ENCODE peak calls at places on chromosomes 1 and 21, in nine cellular contexts. U, O, V, H, L, G, D, F and W are unnamed samples.

GRCh38 chr21:46226920-46227599 is 1.5 kb downstream of the LSS start:
- DNase-seq in U (no peak), F (no peak), L (peak), O (peak), H (no peak), V (no peak), G (no peak), D (peak), W (no peak)

GRCh38 chr1:201500670-201501120 is 6.2 kb downstream of the CSRP1 start:
- DNase-seq in D (peak), F (peak), H (no peak), V (no peak), L (no peak), O (no peak), U (no peak), G (no peak), W (no peak)

GRCh38 chr1:19381261-19381660 is 69.1 kb downstream of the SLC66A1 start:
- DNase-seq in O (no peak), U (no peak), H (no peak), G (no peak), L (no peak), V (no peak), F (no peak), D (no peak), W (no peak)

GRCh38 chr1:14836426-14837140 is 238.1 kb downstream of the KAZN start:
- DNase-seq in V (no peak), G (no peak), H (no peak), F (no peak), L (no peak), U (no peak), O (no peak), D (no peak), W (no peak)

GRCh38 chr1:221602866-221603265 is 139.0 kb downstream of the DUSP10 start:
- DNase-seq in D (peak), H (peak), F (no peak), V (no peak), U (no peak), O (no peak), L (no peak), G (no peak), W (no peak)

GRCh38 chr1:147225193-147225730 is at the start of gene FMO5:
- DNase-seq in U (peak), H (peak), G (peak), L (no peak), F (peak), V (peak), O (peak), D (peak), W (peak)

GRCh38 chr1:5507340-5507739 is 484.9 kb downstream of the NPHP4 start:
- DNase-seq in L (no peak), D (no peak), G (no peak), U (no peak), H (no peak), V (no peak), F (no peak), O (no peak), W (no peak)

GRCh38 chr1:23159963-23160877 is 8.4 kb downstream of the LUZP1 start:
- DNase-seq in L (no peak), H (no peak), F (no peak), D (no peak), V (no peak), O (no peak), U (no peak), G (no peak), W (no peak)

GRCh38 chr1:206895837-206896242 is 1.4 kb upstream of the IL24 start:
- DNase-seq in G (no peak), H (peak), L (no peak), V (no peak), O (no peak), D (peak), U (no peak), F (no peak), W (no peak)

GRCh38 chr1:24727490-24728214 is 17.6 kb upstream of the CLIC4 start:
- DNase-seq in G (no peak), U (peak), D (peak), H (no peak), V (peak), F (no peak), O (peak), L (no peak), W (no peak)

GRCh38 chr1:114505148-114505561 is 5.8 kb downstream of the TRIM33 start:
- DNase-seq in L (no peak), U (no peak), H (no peak), F (no peak), G (no peak), O (no peak), D (no peak), V (no peak), W (no peak)

GRCh38 chr1:241130881-241131280 is 226.1 kb downstream of the RGS7 start:
- DNase-seq in L (no peak), U (no peak), G (no peak), D (no peak), H (no peak), V (no peak), F (no peak), O (no peak), W (no peak)

GRCh38 chr1:85328713-85329376 is 52.4 kb upstream of the BCL10 start:
- DNase-seq in F (no peak), L (peak), D (peak), O (peak), U (no peak), G (peak), H (peak), V (no peak), W (peak)

GRCh38 chr1:224377676-224378006 is 21.0 kb downstream of the CNIH4 start:
- DNase-seq in G (no peak), O (no peak), V (no peak), H (no peak), D (peak), L (peak), F (no peak), U (no peak), W (no peak)

GRCh38 chr1:2059290-2059953 is 9.2 kb downstream of the PRKCZ start:
- DNase-seq in H (no peak), G (no peak), D (no peak), V (no peak), F (no peak), L (no peak), U (no peak), O (no peak), W (no peak)

GRCh38 chr1:165492845-165493244 is 47.9 kb upstream of the RXRG start:
- DNase-seq in L (no peak), G (no peak), V (no peak), D (no peak), F (no peak), U (no peak), O (no peak), H (no peak), W (no peak)

GRCh38 chr1:150474869-150475268 is 12.3 kb upstream of the TARS2 start:
- DNase-seq in F (no peak), G (no peak), V (no peak), H (no peak), L (no peak), D (no peak), O (no peak), U (no peak), W (no peak)

DNA sequence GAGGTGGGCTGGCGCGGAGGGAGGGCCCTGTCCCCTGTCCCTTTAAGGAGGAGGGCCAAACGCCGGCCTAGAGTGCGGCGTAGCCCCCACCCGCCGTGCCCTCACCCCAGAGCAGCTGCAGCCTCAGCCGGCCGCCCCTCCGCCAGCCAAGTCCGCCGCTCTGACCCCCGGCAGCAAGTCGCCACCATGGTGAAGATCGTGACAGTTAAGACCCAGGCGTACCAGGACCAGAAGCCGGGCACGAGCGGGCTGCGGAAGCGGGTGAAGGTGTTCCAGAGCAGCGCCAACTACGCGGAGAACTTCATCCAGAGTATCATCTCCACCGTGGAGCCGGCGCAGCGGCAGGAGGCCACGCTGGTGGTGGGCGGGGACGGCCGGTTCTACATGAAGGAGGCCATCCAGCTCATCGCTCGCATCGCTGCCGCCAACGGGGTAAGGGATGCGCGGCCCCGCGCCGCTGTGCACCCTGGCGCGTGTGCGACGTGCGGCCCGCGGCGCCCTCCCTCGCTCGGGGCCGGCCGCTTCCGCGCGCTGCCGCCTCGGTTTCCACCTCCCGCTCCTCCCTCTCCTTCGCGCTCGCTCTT is at the start of gene PGM1:
- DNase-seq in F (peak), D (peak), G (peak), U (peak), O (peak), L (peak), H (peak), V (peak), W (peak)
- TF ChIP-seq CTCF in F (no peak), D (no peak), G (no peak), U (no peak), O (no peak), L (no peak), H (no peak), V (no peak), W (no peak)

DNA sequence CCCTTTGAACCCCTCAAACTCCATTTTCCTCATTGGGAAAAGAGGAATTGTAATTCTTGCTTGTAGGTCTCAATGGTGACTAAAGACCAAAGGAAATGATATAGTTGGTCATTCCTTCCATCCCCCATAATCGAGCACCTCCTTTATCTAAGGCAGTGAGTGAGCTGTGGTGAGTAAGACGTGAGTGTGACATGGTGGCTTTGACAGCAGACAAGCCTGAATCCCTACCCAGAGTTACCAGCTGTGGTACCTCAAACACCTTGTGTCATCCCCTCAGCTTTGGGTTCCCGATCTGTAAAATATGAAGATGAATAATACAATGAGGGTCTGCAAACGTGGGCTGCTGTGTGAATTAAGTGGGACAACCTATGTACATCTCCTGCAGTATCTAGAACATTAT is 8.4 kb downstream of the TRAF5 start:
- DNase-seq in O (no peak), L (no peak), G (no peak), H (no peak), D (peak), V (no peak), F (no peak), U (no peak), W (no peak)
- TF ChIP-seq CTCF in O (no peak), L (no peak), G (no peak), H (no peak), D (no peak), V (no peak), F (no peak), U (no peak), W (no peak)

GRCh38 chr1:117708323-117709288 is 102.8 kb downstream of the TENT5C start:
- DNase-seq in H (no peak), V (no peak), O (no peak), G (no peak), L (no peak), U (no peak), D (no peak), F (no peak), W (no peak)

GRCh38 chr1:117707371-117707770 is 101.5 kb downstream of the TENT5C start:
- DNase-seq in O (no peak), G (no peak), L (no peak), U (no peak), F (no peak), V (no peak), H (no peak), D (no peak), W (no peak)

GRCh38 chr1:117712598-117712997 is 106.8 kb downstream of the TENT5C start:
- DNase-seq in H (no peak), V (no peak), F (no peak), O (no peak), L (no peak), D (no peak), U (no peak), G (no peak), W (no peak)

GRCh38 chr1:117709398-117709797 is 103.5 kb downstream of the TENT5C start:
- DNase-seq in U (no peak), D (no peak), L (no peak), F (no peak), O (no peak), G (no peak), V (no peak), H (no peak), W (no peak)

DNA sequence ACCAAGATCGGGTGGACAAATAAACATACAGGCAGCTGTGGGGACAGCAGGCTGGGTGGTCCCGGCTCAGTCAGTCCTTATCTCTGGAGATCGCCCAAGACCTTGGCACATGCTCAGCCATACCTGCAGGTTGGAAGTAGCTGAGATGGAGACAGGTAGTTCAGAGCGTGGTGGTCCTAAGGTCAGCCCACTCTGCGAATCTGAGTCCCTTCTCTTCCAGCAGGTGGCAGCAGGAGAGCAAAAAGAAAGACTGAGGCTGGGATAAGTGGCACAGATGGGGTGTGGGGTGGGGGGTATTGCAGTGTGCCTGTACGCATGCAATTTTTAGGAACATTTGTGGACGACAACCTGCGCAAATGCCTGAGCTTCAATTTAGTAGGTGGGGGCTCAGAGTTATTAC is 104.9 kb downstream of the TENT5C start:
- DNase-seq in O (no peak), V (no peak), D (no peak), U (no peak), F (no peak), L (no peak), H (no peak), G (no peak), W (no peak)
- TF ChIP-seq CTCF in O (no peak), V (no peak), D (peak), U (no peak), F (no peak), L (peak), H (peak), G (peak), W (peak)

GRCh38 chr1:107748529-107748928 is 216.5 kb downstream of the VAV3 start:
- DNase-seq in V (no peak), U (no peak), F (no peak), L (no peak), H (peak), O (no peak), D (peak), G (no peak), W (no peak)
- TF ChIP-seq CTCF in V (no peak), U (peak), F (no peak), L (peak), H (peak), O (peak), D (no peak), G (no peak), W (no peak)